ENCODE peak calls at places on chromosomes 2 and 18, in five cellular contexts. One of them, this sample, is unnamed.

GRCh38 chr2:234136461-234136860 is 86.0 kb downstream of the SPP2 start:
- DNase-seq in CD8-positive, alpha-beta T cell: no peak
- DNase-seq in body of pancreas: no peak
- DNase-seq in G401: no peak
- DNase-seq in HTR-8/SVneo: no peak
- DNase-seq in this sample: no peak

GRCh38 chr2:59232394-59233165 is 991.5 kb upstream of the FANCL start:
- DNase-seq in G401: no peak
- DNase-seq in HTR-8/SVneo: no peak
- DNase-seq in body of pancreas: no peak
- DNase-seq in CD8-positive, alpha-beta T cell: no peak
- DNase-seq in this sample: no peak

GRCh38 chr18:36634573-36635216 is 194.1 kb downstream of the TPGS2 start:
- DNase-seq in body of pancreas: no peak
- DNase-seq in CD8-positive, alpha-beta T cell: no peak
- DNase-seq in G401: no peak
- DNase-seq in HTR-8/SVneo: no peak
- DNase-seq in this sample: no peak

GRCh38 chr2:84701880-84702279 is 179.0 kb downstream of the TRABD2A start:
- DNase-seq in G401: no peak
- DNase-seq in body of pancreas: no peak
- DNase-seq in HTR-8/SVneo: peak
- DNase-seq in CD8-positive, alpha-beta T cell: no peak
- DNase-seq in this sample: no peak

GRCh38 chr18:25109484-25109883 is 242.5 kb downstream of the ZNF521 start:
- DNase-seq in body of pancreas: no peak
- DNase-seq in HTR-8/SVneo: no peak
- DNase-seq in G401: peak
- DNase-seq in CD8-positive, alpha-beta T cell: no peak
- DNase-seq in this sample: no peak

GRCh38 chr2:19035238-19035637 is 323.2 kb downstream of the OSR1 start:
- DNase-seq in body of pancreas: peak
- DNase-seq in CD8-positive, alpha-beta T cell: no peak
- DNase-seq in G401: no peak
- DNase-seq in HTR-8/SVneo: no peak
- DNase-seq in this sample: no peak

GRCh38 chr2:95390272-95390880 is 12.1 kb upstream of the FAHD2A start:
- DNase-seq in body of pancreas: peak
- DNase-seq in G401: no peak
- DNase-seq in HTR-8/SVneo: no peak
- DNase-seq in CD8-positive, alpha-beta T cell: no peak
- DNase-seq in this sample: no peak

GRCh38 chr2:141392517-141393213 is 738.2 kb downstream of the LRP1B start:
- DNase-seq in body of pancreas: no peak
- DNase-seq in HTR-8/SVneo: peak
- DNase-seq in G401: no peak
- DNase-seq in CD8-positive, alpha-beta T cell: no peak
- DNase-seq in this sample: peak

GRCh38 chr2:224532441-224532840 is 52.7 kb downstream of the CUL3 start:
- DNase-seq in HTR-8/SVneo: no peak
- DNase-seq in G401: no peak
- DNase-seq in CD8-positive, alpha-beta T cell: no peak
- DNase-seq in body of pancreas: no peak
- DNase-seq in this sample: no peak

This sample was measured in H4.